ENCODE peak calls at places on chromosomes 12 and 14, in eight cellular contexts. M is endodermal cell, G is RWPE1, E is HCT116, H is fibroblast of lung, P is heart left ventricle, R is mammary epithelial cell, V is lower leg skin. F is an unnamed sample.

GRCh38 chr14:76194327-76194726 is 42.6 kb downstream of the GPATCH2L start:
- DNase-seq in H (no peak), V (no peak), M (no peak), R (no peak), P (no peak), G (no peak), E (no peak), F (no peak)

GRCh38 chr12:77387214-77387613 is 321.8 kb upstream of the E2F7 start:
- DNase-seq in R (no peak), H (no peak), P (no peak), E (no peak), G (no peak), V (no peak), M (no peak), F (no peak)

GRCh38 chr14:50920482-50921225 is 23.6 kb downstream of the PYGL start:
- DNase-seq in G (no peak), V (no peak), R (no peak), E (no peak), M (no peak), H (peak), P (no peak), F (no peak)

GRCh38 chr12:1702708-1703107 is 11.8 kb downstream of the ADIPOR2 start:
- DNase-seq in M (no peak), V (no peak), R (no peak), E (no peak), G (no peak), H (peak), P (no peak), F (no peak)

GRCh38 chr14:92943855-92944570 is 21.1 kb downstream of the CHGA start:
- DNase-seq in R (no peak), V (no peak), G (no peak), P (no peak), M (no peak), E (no peak), H (no peak), F (no peak)

GRCh38 chr12:62291888-62292760 is 31.9 kb downstream of the USP15 start:
- DNase-seq in R (peak), G (peak), E (no peak), P (peak), H (peak), V (no peak), M (peak), F (no peak)

GRCh38 chr12:113436993-113437728 is 15.0 kb downstream of the SDSL start:
- DNase-seq in V (no peak), P (no peak), E (no peak), R (no peak), G (no peak), H (no peak), M (no peak), F (no peak)

GRCh38 chr12:50110762-50111416 is 1.1 kb upstream of the COX14 start:
- DNase-seq in R (peak), M (peak), H (no peak), G (no peak), E (no peak), V (peak), P (peak), F (peak)

GRCh38 chr12:104358353-104359003 is 54.9 kb downstream of the EID3 start:
- DNase-seq in V (peak), M (peak), G (peak), R (peak), E (peak), H (no peak), P (peak), F (peak)

GRCh38 chr14:85934123-85934885 is 404.4 kb downstream of the FLRT2 start:
- DNase-seq in V (no peak), G (peak), M (no peak), E (no peak), R (no peak), H (peak), P (peak), F (no peak)

GRCh38 chr14:21476526-21476924 is 234 bp downstream of the RAB2B start:
- DNase-seq in M (no peak), G (peak), R (peak), E (no peak), V (peak), P (peak), H (peak), F (peak)

GRCh38 chr12:12327802-12328201 is 22.2 kb downstream of the MANSC1 start:
- DNase-seq in H (peak), V (no peak), M (no peak), E (peak), R (peak), P (no peak), G (peak), F (no peak)

GRCh38 chr14:41875113-41875512 is 268.4 kb downstream of the LRFN5 start:
- DNase-seq in G (no peak), E (no peak), P (no peak), V (no peak), H (no peak), R (no peak), M (peak), F (no peak)

GRCh38 chr14:32374155-32374554 is 45.1 kb downstream of the AKAP6 start:
- DNase-seq in V (no peak), G (no peak), M (no peak), H (peak), P (no peak), E (no peak), R (peak), F (no peak)

GRCh38 chr12:18690653-18691052 is 47.2 kb downstream of the PLCZ1 start:
- DNase-seq in P (no peak), E (peak), V (no peak), H (peak), G (peak), M (no peak), R (peak), F (no peak)

GRCh38 chr14:57729208-57730187 is 136.4 kb downstream of the SLC35F4 start:
- DNase-seq in P (no peak), G (no peak), R (no peak), V (no peak), E (no peak), H (no peak), M (no peak), F (no peak)

GRCh38 chr12:92034858-92035401 is 110.7 kb downstream of the BTG1 start:
- DNase-seq in P (peak), G (peak), H (peak), R (peak), E (peak), M (no peak), V (peak), F (peak)

GRCh38 chr14:105207460-105207901 is 26.4 kb upstream of the NUDT14 start:
- DNase-seq in V (no peak), G (no peak), H (no peak), E (no peak), M (peak), R (no peak), P (peak), F (peak)

GRCh38 chr14:104401785-104402184 is 177.8 kb upstream of the C14orf180 start:
- DNase-seq in R (no peak), M (no peak), V (no peak), H (no peak), P (no peak), E (no peak), G (no peak), F (no peak)

GRCh38 chr12:107200394-107200793 is 107.0 kb upstream of the CRY1 start:
- DNase-seq in V (no peak), M (no peak), P (no peak), R (peak), G (peak), H (peak), E (peak), F (no peak)

GRCh38 chr12:51307655-51308593 is 16.1 kb downstream of the BIN2 start:
- DNase-seq in E (peak), V (no peak), H (peak), G (peak), P (no peak), M (no peak), R (peak), F (no peak)

GRCh38 chr12:131832393-131833231 is 4.4 kb downstream of the MMP17 start:
- DNase-seq in P (peak), H (no peak), E (no peak), V (no peak), M (peak), G (no peak), R (peak), F (no peak)

GRCh38 chr14:74299061-74299545 is 3.6 kb downstream of the ABCD4 start:
- DNase-seq in P (no peak), H (peak), M (peak), G (no peak), R (no peak), E (peak), V (no peak), F (no peak)

GRCh38 chr12:69430942-69431603 is 39.1 kb upstream of the FRS2 start:
- DNase-seq in G (no peak), R (no peak), V (no peak), P (peak), H (no peak), M (no peak), E (no peak), F (no peak)

GRCh38 chr14:68191567-68192321 is 372.2 kb downstream of the RAD51B start:
- DNase-seq in H (peak), R (peak), P (no peak), E (peak), M (no peak), V (no peak), G (peak), F (no peak)

GRCh38 chr12:116319851-116320621 is 42.5 kb upstream of the MED13L start:
- DNase-seq in P (peak), V (peak), M (no peak), R (peak), H (peak), G (peak), E (no peak), F (no peak)

GRCh38 chr12:54411398-54412241 is 7.4 kb downstream of the ITGA5 start:
- DNase-seq in M (peak), V (peak), P (peak), R (peak), G (peak), H (peak), E (no peak), F (no peak)

GRCh38 chr12:71671816-71672215 is 7.7 kb downstream of the THAP2 start:
- DNase-seq in M (no peak), P (no peak), H (no peak), G (no peak), R (no peak), E (no peak), V (no peak), F (no peak)

GRCh38 chr12:119444462-119445044 is 110.0 kb downstream of the CCDC60 start:
- DNase-seq in M (peak), R (peak), G (peak), P (peak), H (peak), E (peak), V (no peak), F (peak)

GRCh38 chr12:6092784-6093722 is 31.4 kb downstream of the VWF start:
- DNase-seq in P (no peak), H (peak), V (peak), M (peak), G (peak), R (peak), E (peak), F (no peak)

GRCh38 chr12:113868365-113868764 is 97.8 kb downstream of the RBM19 start:
- DNase-seq in P (no peak), M (no peak), V (no peak), R (no peak), E (no peak), H (no peak), G (no peak), F (no peak)

GRCh38 chr12:54304187-54304810 is 3.5 kb upstream of the NFE2 start:
- DNase-seq in V (peak), H (peak), E (no peak), M (peak), G (peak), R (peak), P (peak), F (no peak)

GRCh38 chr12:49296034-49296835 is 1.3 kb downstream of the PRPH start:
- DNase-seq in V (no peak), G (peak), P (no peak), R (no peak), M (peak), H (no peak), E (no peak), F (peak)

GRCh38 chr12:112988224-112988623 is 9.9 kb downstream of the OAS2 start:
- DNase-seq in H (no peak), G (no peak), R (no peak), V (no peak), E (no peak), M (no peak), P (no peak), F (no peak)

GRCh38 chr14:49959822-49960408 is 67.0 kb downstream of the ARF6 start:
- DNase-seq in E (no peak), P (no peak), R (no peak), G (no peak), V (peak), M (peak), H (no peak), F (no peak)

GRCh38 chr14:54335569-54336155 is 61.1 kb upstream of the CDKN3 start:
- DNase-seq in E (no peak), R (no peak), H (no peak), G (no peak), M (no peak), P (no peak), V (no peak), F (no peak)

GRCh38 chr12:54191550-54192022 is 2.8 kb upstream of the SMUG1 start:
- DNase-seq in M (peak), R (peak), V (peak), H (peak), E (peak), G (peak), P (peak), F (peak)

GRCh38 chr12:131487379-131488129 is 223.3 kb upstream of the SFSWAP start:
- DNase-seq in H (no peak), E (no peak), M (no peak), V (peak), P (peak), G (peak), R (no peak), F (no peak)

GRCh38 chr14:59333668-59334067 is 131.5 kb downstream of the GPR135 start:
- DNase-seq in E (no peak), M (no peak), P (no peak), R (peak), V (no peak), G (peak), H (peak), F (no peak)

GRCh38 chr12:65685514-65685913 is 138.8 kb upstream of the HMGA2 start:
- DNase-seq in R (peak), V (no peak), H (no peak), E (peak), M (no peak), P (no peak), G (peak), F (no peak)
- TF ChIP-seq CTCF in R (peak), V (no peak), H (peak), E (peak), M (peak), P (peak), G (peak), F (peak)

GRCh38 chr14:80350707-80351106 is 139.4 kb upstream of the DIO2 start:
- DNase-seq in P (no peak), G (no peak), E (no peak), M (no peak), H (no peak), V (no peak), R (peak), F (no peak)

GRCh38 chr14:80358112-80358511 is 146.8 kb upstream of the DIO2 start:
- DNase-seq in H (no peak), P (no peak), E (no peak), V (no peak), G (no peak), M (no peak), R (no peak), F (no peak)

DNA sequence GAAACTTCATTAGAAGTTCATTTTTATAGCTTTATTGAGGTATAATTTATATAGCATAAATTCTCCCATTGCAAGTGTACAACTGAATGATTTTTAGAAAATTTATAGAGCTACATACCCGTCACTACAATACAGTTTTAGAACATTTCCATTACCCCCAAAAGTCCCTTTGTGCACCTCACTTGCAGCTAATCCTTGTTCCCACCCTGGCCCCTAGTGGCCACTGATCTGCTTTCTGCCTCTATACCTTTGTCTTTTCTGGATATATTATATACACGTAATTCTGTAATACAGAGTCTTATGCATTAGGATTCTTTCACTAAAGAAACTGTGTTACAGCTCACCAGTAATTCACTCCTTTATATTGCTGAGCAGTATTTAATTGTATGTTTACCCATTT is 145.1 kb upstream of the DIO2 start:
- DNase-seq in V (no peak), M (peak), E (no peak), H (peak), P (no peak), G (no peak), R (no peak), F (no peak)
- TF ChIP-seq CTCF in V (no peak), M (peak), E (peak), H (peak), P (no peak), G (no peak), R (peak), F (peak)

GRCh38 chr12:124508323-124509096 is 58.9 kb downstream of the NCOR2 start:
- DNase-seq in M (no peak), E (no peak), H (peak), P (no peak), R (no peak), G (no peak), V (no peak), F (no peak)
- TF ChIP-seq CTCF in M (peak), E (peak), H (no peak), P (no peak), R (no peak), G (no peak), V (no peak), F (no peak)

GRCh38 chr14:69548566-69548965 is 26.1 kb downstream of the CCDC177 start:
- DNase-seq in P (no peak), H (no peak), V (no peak), G (no peak), E (no peak), M (no peak), R (no peak), F (no peak)

GRCh38 chr14:69542311-69542710 is 32.4 kb downstream of the CCDC177 start:
- DNase-seq in G (no peak), H (no peak), P (no peak), E (no peak), M (no peak), R (no peak), V (no peak), F (no peak)

GRCh38 chr14:69553221-69553620 is 21.4 kb downstream of the CCDC177 start:
- DNase-seq in V (no peak), G (no peak), R (peak), H (peak), M (no peak), E (no peak), P (no peak), F (no peak)

GRCh38 chr14:69543341-69544249 is 31.1 kb downstream of the CCDC177 start:
- DNase-seq in R (peak), M (peak), V (no peak), H (peak), G (peak), E (peak), P (peak), F (peak)

GRCh38 chr14:69547701-69548348 is 26.8 kb downstream of the CCDC177 start:
- DNase-seq in E (no peak), M (peak), H (peak), R (no peak), V (no peak), G (no peak), P (no peak), F (peak)
- TF ChIP-seq CTCF in E (peak), M (peak), H (peak), R (peak), V (no peak), G (peak), P (peak), F (peak)

GRCh38 chr14:71304588-71305133 is 397.4 kb downstream of the PCNX1 start:
- DNase-seq in E (no peak), M (no peak), V (no peak), G (no peak), P (no peak), R (no peak), H (no peak), F (no peak)
- TF ChIP-seq CTCF in E (no peak), M (no peak), V (no peak), G (no peak), P (no peak), R (no peak), H (no peak), F (no peak)

GRCh38 chr12:46131729-46132128 is 137.1 kb downstream of the SLC38A1 start:
- DNase-seq in M (peak), R (no peak), G (no peak), P (no peak), E (peak), H (no peak), V (no peak), F (no peak)
- TF ChIP-seq CTCF in M (peak), R (peak), G (no peak), P (no peak), E (peak), H (no peak), V (no peak), F (no peak)

DNA sequence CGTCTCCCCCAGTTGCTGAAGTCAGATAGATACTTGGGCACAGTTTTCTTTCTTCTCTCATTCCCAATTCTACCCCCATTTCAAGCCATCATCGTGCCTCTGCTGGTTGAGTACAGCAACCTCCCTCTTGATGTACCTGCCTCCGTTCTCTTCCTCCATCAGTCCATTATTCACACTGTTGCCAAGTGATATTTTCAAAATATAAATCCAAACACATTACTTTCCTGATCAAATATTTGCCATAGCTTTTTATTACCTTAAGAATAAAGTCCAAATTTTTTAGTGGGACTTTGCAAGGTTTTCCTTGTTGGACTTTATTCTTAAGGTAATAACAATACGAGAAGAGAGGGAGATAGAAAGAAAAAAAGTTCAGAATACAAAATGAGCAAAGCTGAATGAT is 18.6 kb upstream of the SSPN start:
- DNase-seq in E (no peak), R (no peak), P (no peak), V (no peak), M (no peak), G (no peak), H (no peak), F (no peak)
- TF ChIP-seq CTCF in E (no peak), R (no peak), P (no peak), V (no peak), M (no peak), G (no peak), H (no peak), F (no peak)

GRCh38 chr12:29073631-29074239 is 75.3 kb upstream of the FAR2 start:
- DNase-seq in G (peak), R (peak), V (no peak), M (peak), H (peak), E (peak), P (no peak), F (no peak)
- TF ChIP-seq CTCF in G (peak), R (peak), V (no peak), M (peak), H (peak), E (peak), P (peak), F (peak)

GRCh38 chr12:7905071-7905470 is 30.9 kb downstream of the SLC2A3 start:
- DNase-seq in R (no peak), P (no peak), V (no peak), G (no peak), E (no peak), M (no peak), H (peak), F (no peak)

DNA sequence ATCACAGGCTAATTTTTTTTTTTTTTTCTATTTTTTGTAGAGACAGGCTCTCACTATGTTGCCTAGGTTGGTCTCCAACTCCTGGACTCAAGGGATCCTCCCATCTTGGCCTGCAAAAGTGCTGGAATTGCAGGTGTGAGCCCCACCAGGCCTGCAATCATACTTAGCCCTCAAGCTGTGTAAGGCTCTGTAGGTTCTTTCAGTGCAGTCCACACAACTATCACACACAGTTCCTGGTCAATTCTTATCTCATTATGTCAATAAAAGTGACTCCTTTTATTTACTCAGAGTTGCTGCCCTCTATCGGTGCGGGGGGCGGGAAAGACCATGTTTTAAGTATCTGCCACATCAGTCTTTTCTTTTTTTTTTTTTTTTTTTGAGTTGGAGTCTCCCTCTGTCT is 29.0 kb downstream of the SLC2A3 start:
- DNase-seq in H (peak), G (peak), V (peak), R (no peak), P (no peak), M (peak), E (peak), F (peak)
- TF ChIP-seq CTCF in H (peak), G (no peak), V (no peak), R (no peak), P (no peak), M (peak), E (peak), F (peak)